ENCODE peak calls at places on chromosomes 3 and 15, in four cellular contexts. U, K, F and R are unnamed samples.

GRCh38 chr3:5479229-5479799 is 291.8 kb downstream of the EDEM1 start:
- DNase-seq in U (no peak), K (no peak), F (no peak), R (no peak)

GRCh38 chr3:71893120-71893519 is 108.2 kb upstream of the PROK2 start:
- DNase-seq in U (no peak), K (no peak), F (no peak), R (no peak)

GRCh38 chr3:52226229-52226817 is 878 bp upstream of the TLR9 start:
- DNase-seq in U (no peak), K (no peak), F (no peak), R (no peak)

GRCh38 chr3:69251078-69251805 is 128.8 kb upstream of the LMOD3 start:
- DNase-seq in U (no peak), K (peak), F (no peak), R (no peak)

GRCh38 chr3:130480736-130481135 is 36.2 kb upstream of the COL6A6 start:
- DNase-seq in U (no peak), K (peak), F (no peak), R (no peak)

GRCh38 chr3:142152349-142152748 is 3.0 kb upstream of the TFDP2 start:
- DNase-seq in U (no peak), K (peak), F (peak), R (no peak)

GRCh38 chr3:158765518-158766205 is 33.4 kb upstream of the RARRES1 start:
- DNase-seq in U (no peak), K (no peak), F (no peak), R (no peak)

GRCh38 chr3:187227658-187228258 is 30.5 kb downstream of the RTP1 start:
- DNase-seq in U (no peak), K (no peak), F (no peak), R (no peak)

GRCh38 chr15:65067645-65068416 is at the start of gene RASL12:
- DNase-seq in U (no peak), K (peak), F (no peak), R (no peak)

GRCh38 chr3:124934577-124934976 is at the start of gene MUC13:
- DNase-seq in U (no peak), K (no peak), F (no peak), R (no peak)

GRCh38 chr3:13644341-13645082 is 95.6 kb downstream of the FBLN2 start:
- DNase-seq in U (no peak), K (no peak), F (no peak), R (no peak)

GRCh38 chr15:73560501-73561117 is 72.6 kb downstream of the NPTN start:
- DNase-seq in U (no peak), K (peak), F (no peak), R (no peak)

GRCh38 chr3:45544719-45545296 is 49.7 kb upstream of the LIMD1 start:
- DNase-seq in U (no peak), K (no peak), F (no peak), R (no peak)

GRCh38 chr3:102195198-102195948 is 239.4 kb upstream of the ZPLD1 start:
- DNase-seq in U (no peak), K (no peak), F (no peak), R (no peak)

GRCh38 chr15:47741907-47742306 is 24.6 kb downstream of the SEMA6D start:
- DNase-seq in U (no peak), K (no peak), F (no peak), R (no peak)

GRCh38 chr15:47743385-47743784 is 26.1 kb downstream of the SEMA6D start:
- DNase-seq in U (no peak), K (no peak), F (no peak), R (no peak)

GRCh38 chr15:47742742-47743141 is 25.4 kb downstream of the SEMA6D start:
- DNase-seq in U (no peak), K (peak), F (no peak), R (no peak)

GRCh38 chr15:47741082-47741481 is 23.8 kb downstream of the SEMA6D start:
- DNase-seq in U (no peak), K (peak), F (no peak), R (no peak)

GRCh38 chr15:47742334-47742733 is 25.0 kb downstream of the SEMA6D start:
- DNase-seq in U (no peak), K (peak), F (no peak), R (no peak)
- H3K27ac ChIP-seq in U (no peak), K (no peak), F (no peak), R (no peak)

GRCh38 chr3:44439499-44440295 is 37.8 kb downstream of the ZNF445 start:
- DNase-seq in U (peak), K (no peak), F (peak), R (no peak)
- H3K27ac ChIP-seq in U (peak), K (no peak), F (peak), R (peak)

DNA sequence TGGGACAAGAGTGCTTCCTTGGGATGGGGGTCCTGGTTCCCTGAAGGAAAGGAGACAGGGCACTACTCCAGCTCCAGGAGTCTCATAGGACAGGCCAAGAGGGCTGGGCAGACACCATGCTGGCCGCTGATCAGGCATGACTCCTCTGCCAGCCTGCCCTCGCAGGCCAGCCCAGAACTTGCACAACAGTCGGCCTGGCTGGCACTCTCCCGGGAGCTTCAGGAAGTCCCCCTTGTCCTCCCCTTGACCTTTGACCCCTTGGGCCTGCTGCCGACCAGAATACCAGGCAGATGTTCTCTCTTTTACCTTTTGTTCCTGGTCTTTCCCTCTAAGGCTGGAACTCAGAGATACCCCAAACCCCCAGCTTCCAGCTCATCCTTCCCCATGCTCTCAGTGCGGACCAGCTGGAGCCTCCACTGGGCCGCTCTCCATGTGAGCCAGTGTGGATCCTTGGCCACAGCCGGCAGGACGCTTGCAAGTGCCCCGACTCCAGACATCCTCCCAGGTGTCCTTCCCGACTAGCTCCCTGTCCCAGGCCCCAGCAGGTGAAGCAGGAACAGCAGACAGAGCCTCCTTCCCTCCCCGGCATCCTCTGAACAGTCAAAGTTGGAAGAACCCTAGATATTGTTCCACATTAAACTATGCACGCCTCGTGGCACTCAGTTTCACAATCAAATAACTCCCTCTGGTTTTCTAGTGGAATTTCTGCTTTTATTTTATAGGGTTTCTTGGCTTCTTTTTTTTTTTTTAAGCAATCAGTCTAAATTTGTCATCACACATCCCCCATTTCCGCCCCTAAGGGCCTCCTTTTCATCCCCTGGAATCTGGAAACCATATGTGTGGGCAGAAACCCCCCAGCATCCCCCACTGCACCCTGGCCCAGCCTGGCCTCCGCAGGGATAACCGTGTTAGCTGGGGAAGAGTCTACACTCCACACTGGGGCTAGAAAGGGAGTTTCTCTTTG is 15.7 kb downstream of the VPS18 start:
- DNase-seq in U (no peak), K (no peak), F (no peak), R (no peak)
- H3K27ac ChIP-seq in U (no peak), K (no peak), F (no peak), R (no peak)

GRCh38 chr15:61748529-61748928 is 311.7 kb downstream of the VPS13C start:
- DNase-seq in U (no peak), K (no peak), F (no peak), R (no peak)

GRCh38 chr15:61753018-61753710 is 307.1 kb downstream of the VPS13C start:
- DNase-seq in U (no peak), K (no peak), F (no peak), R (no peak)

GRCh38 chr15:61749169-61749568 is 311.1 kb downstream of the VPS13C start:
- DNase-seq in U (no peak), K (no peak), F (no peak), R (no peak)

GRCh38 chr15:61752001-61752400 is 308.2 kb downstream of the VPS13C start:
- DNase-seq in U (no peak), K (peak), F (no peak), R (no peak)

GRCh38 chr15:61750271-61751084 is 309.8 kb downstream of the VPS13C start:
- DNase-seq in U (no peak), K (no peak), F (no peak), R (no peak)
- H3K27ac ChIP-seq in U (no peak), K (no peak), F (no peak), R (no peak)

GRCh38 chr15:38072507-38073277 is 138.3 kb downstream of the TMCO5A start:
- DNase-seq in U (no peak), K (peak), F (no peak), R (peak)
- H3K27ac ChIP-seq in U (no peak), K (peak), F (no peak), R (peak)